ENCODE peak calls at places on chromosome 15, in nine cellular contexts. W is cardiac fibroblast; G is small intestine; D is CD4-positive, alpha-beta T cell; V is psoas muscle; N is HT1080; A is amygdala; T is T-cell; E is kidney. R is an unnamed sample.

GRCh38 chr15:42157981-42158765 is 1.7 kb upstream of the PLA2G4F start:
- DNase-seq in W (peak; percentile 54), D (no peak), V (no peak), E (no peak), A (no peak), G (no peak), N (peak; percentile 48), T (no peak), R (no peak)

GRCh38 chr15:95520511-95520910 is 810.0 kb upstream of the NR2F2 start:
- DNase-seq in G (no peak), D (no peak), V (no peak), W (no peak), A (no peak), N (peak; percentile 30), E (no peak), T (no peak), R (no peak)

GRCh38 chr15:45131510-45131909 is 1.7 kb downstream of the DUOX1 start:
- DNase-seq in T (no peak), V (no peak), N (no peak), G (peak; percentile 32), E (no peak), W (no peak), A (no peak), D (no peak), R (peak; percentile 23)

GRCh38 chr15:51697150-51697549 is 15.8 kb downstream of the SCG3 start:
- DNase-seq in V (no peak), N (no peak), W (no peak), A (no peak), E (no peak), D (no peak), G (no peak), T (no peak), R (no peak)

GRCh38 chr15:74833376-74834107 is 7.1 kb downstream of the CPLX3 start:
- DNase-seq in V (no peak), W (no peak), E (no peak), A (peak; percentile 26), N (no peak), D (no peak), T (no peak), G (no peak), R (no peak)

GRCh38 chr15:71662306-71662705 is 148.0 kb upstream of the NR2E3 start:
- DNase-seq in E (no peak), W (no peak), N (no peak), G (no peak), V (no peak), A (no peak), T (no peak), D (no peak), R (no peak)

GRCh38 chr15:40291088-40291574 is 8.3 kb upstream of the ANKRD63 start:
- DNase-seq in N (no peak), W (peak; percentile 64), T (no peak), D (no peak), A (peak; percentile 21), V (peak; percentile 38), G (peak; percentile 71), E (no peak), R (no peak)

GRCh38 chr15:53625260-53625659 is 134.2 kb downstream of the WDR72 start:
- DNase-seq in T (no peak), N (no peak), A (no peak), E (no peak), G (no peak), W (no peak), V (no peak), D (no peak), R (no peak)

GRCh38 chr15:41919954-41920538 is 26.2 kb upstream of the SPTBN5 start:
- DNase-seq in T (no peak), G (peak; percentile 35), N (no peak), D (no peak), E (no peak), V (no peak), W (peak; percentile 68), A (no peak), R (peak; percentile 32)

GRCh38 chr15:83306561-83306960 is 22.1 kb upstream of the BNC1 start:
- DNase-seq in D (no peak), G (no peak), V (no peak), W (no peak), N (no peak), A (no peak), T (no peak), E (no peak), R (no peak)

GRCh38 chr15:38414351-38414750 is 39.6 kb upstream of the FAM98B start:
- DNase-seq in E (no peak), A (peak; percentile 44), V (peak; percentile 55), T (no peak), W (peak; percentile 87), N (peak; percentile 59), G (peak; percentile 15), D (no peak), R (peak; percentile 82)

GRCh38 chr15:66956672-66957540 is 108.5 kb upstream of the SMAD3 start:
- DNase-seq in A (no peak), D (no peak), E (no peak), G (no peak), W (no peak), N (no peak), V (no peak), T (no peak), R (no peak)

GRCh38 chr15:46652256-46652655 is 1017.4 kb downstream of the SQOR start:
- DNase-seq in D (no peak), E (no peak), A (no peak), G (no peak), N (no peak), W (no peak), T (no peak), V (no peak), R (no peak)

GRCh38 chr15:84023636-84024035 is 211.9 kb upstream of the GOLGA6L4 start:
- DNase-seq in W (peak; percentile 58), D (no peak), E (no peak), N (peak; percentile 14), G (no peak), T (no peak), A (no peak), V (no peak), R (no peak)

GRCh38 chr15:96583671-96584070 is 253.2 kb downstream of the NR2F2 start:
- DNase-seq in G (no peak), T (no peak), W (no peak), A (no peak), V (no peak), N (peak; percentile 17), D (no peak), E (no peak), R (no peak)

GRCh38 chr15:39855400-39855799 is 64.7 kb downstream of the GPR176 start:
- DNase-seq in W (peak; percentile 51), T (no peak), V (no peak), G (no peak), N (no peak), D (no peak), E (no peak), A (no peak), R (no peak)

GRCh38 chr15:59180946-59181345 is 25.7 kb upstream of the LDHAL6B start:
- DNase-seq in T (no peak), W (peak; percentile 46), N (peak; percentile 36), V (no peak), E (no peak), D (no peak), A (no peak), G (no peak), R (no peak)

R was measured in posterior vena cava.